ENCODE peak calls at places on chromosomes 12 and 14, in ten cellular contexts. E, H, G, P, S, Y, T, L, K and N are unnamed samples.
A peak's percentile ranks its signal among the peaks of the same experiment; 100 is the strongest.

GRCh38 chr12:113142173-113142885 is 6.8 kb upstream of the RASAL1 start:
- DNase-seq in P (no peak), K (no peak), T (peak; percentile 42), H (peak; percentile 71), Y (no peak), S (no peak), G (peak; percentile 62), E (no peak), L (no peak), N (no peak)

GRCh38 chr12:13347241-13348043 is 150.9 kb downstream of the EMP1 start:
- DNase-seq in S (peak; percentile 69), H (no peak), K (no peak), G (no peak), T (peak; percentile 51), L (peak; percentile 56), Y (no peak), E (peak; percentile 91), P (peak; percentile 72), N (peak; percentile 29)

GRCh38 chr12:118704517-118704916 is 276.8 kb upstream of the SRRM4 start:
- DNase-seq in K (peak; percentile 18), S (peak; percentile 7), G (no peak), T (no peak), H (no peak), Y (no peak), E (no peak), P (no peak), L (no peak), N (no peak)

GRCh38 chr12:122827258-122827657 is 8.0 kb upstream of the HIP1R start:
- DNase-seq in T (no peak), L (no peak), H (no peak), E (no peak), Y (no peak), G (peak; percentile 36), K (no peak), P (no peak), S (no peak), N (no peak)

GRCh38 chr14:99793213-99794155 is at the start of gene EML1:
- DNase-seq in Y (peak; percentile 94), G (peak; percentile 94), E (peak; percentile 76), H (peak; percentile 87), K (peak; percentile 84), L (peak; percentile 76), P (peak; percentile 63), T (peak; percentile 55), S (peak; percentile 80), N (no peak)

GRCh38 chr14:74860179-74860578 is 15.8 kb downstream of the PROX2 start:
- DNase-seq in G (no peak), L (no peak), T (no peak), E (no peak), K (no peak), H (no peak), P (no peak), S (no peak), Y (no peak), N (no peak)

GRCh38 chr12:132279184-132279889 is 50.1 kb downstream of the GALNT9 start:
- DNase-seq in H (peak; percentile 62), L (peak; percentile 9), K (no peak), Y (no peak), S (peak; percentile 57), E (peak; percentile 46), G (no peak), P (no peak), T (no peak), N (no peak)

GRCh38 chr12:53969588-53970259 is 3.2 kb upstream of the HOXC11 start:
- DNase-seq in G (no peak), P (no peak), T (no peak), E (no peak), K (no peak), Y (no peak), L (no peak), H (no peak), S (no peak), N (no peak)

GRCh38 chr12:53207042-53207441 is at the start of gene ITGB7:
- DNase-seq in H (no peak), E (no peak), K (no peak), S (no peak), Y (no peak), L (no peak), G (peak; percentile 80), P (no peak), T (no peak), N (no peak)

GRCh38 chr12:12915654-12916053 is 24.3 kb downstream of the GPRC5A start:
- DNase-seq in L (no peak), Y (no peak), G (no peak), K (peak; percentile 33), H (no peak), T (no peak), E (no peak), P (no peak), S (peak; percentile 55), N (no peak)

GRCh38 chr14:104714681-104715080 is 9.3 kb upstream of the ADSS1 start:
- DNase-seq in E (no peak), H (no peak), S (no peak), L (no peak), Y (no peak), K (no peak), G (no peak), T (no peak), P (no peak), N (no peak)

GRCh38 chr12:58803893-58804292 is 116.4 kb downstream of the LRIG3 start:
- DNase-seq in L (peak; percentile 94), S (peak; percentile 7), K (no peak), G (no peak), E (peak; percentile 83), Y (no peak), T (peak; percentile 16), H (no peak), P (peak; percentile 81), N (no peak)

GRCh38 chr14:31950760-31951637 is 126.1 kb upstream of the ARHGAP5 start:
- DNase-seq in Y (peak; percentile 67), G (no peak), P (peak; percentile 67), K (peak; percentile 59), T (peak; percentile 51), L (peak; percentile 48), H (no peak), S (peak; percentile 89), E (peak; percentile 49), N (peak; percentile 35)

GRCh38 chr14:91098591-91098990 is 15.3 kb upstream of the DGLUCY start:
- DNase-seq in S (peak; percentile 24), Y (no peak), P (no peak), T (no peak), E (peak; percentile 63), L (peak; percentile 57), K (no peak), H (no peak), G (no peak), N (no peak)

GRCh38 chr12:92036771-92037453 is 108.7 kb downstream of the BTG1 start:
- DNase-seq in S (no peak), H (no peak), T (no peak), L (peak; percentile 67), P (peak; percentile 86), Y (no peak), G (no peak), K (no peak), E (peak; percentile 74), N (no peak)

GRCh38 chr14:77459072-77459723 is 1.3 kb downstream of the AHSA1 start:
- DNase-seq in K (peak; percentile 81), S (peak; percentile 80), E (peak; percentile 85), H (no peak), G (peak; percentile 55), Y (peak; percentile 72), L (peak; percentile 77), T (peak; percentile 50), P (peak; percentile 78), N (peak; percentile 83)

DNA sequence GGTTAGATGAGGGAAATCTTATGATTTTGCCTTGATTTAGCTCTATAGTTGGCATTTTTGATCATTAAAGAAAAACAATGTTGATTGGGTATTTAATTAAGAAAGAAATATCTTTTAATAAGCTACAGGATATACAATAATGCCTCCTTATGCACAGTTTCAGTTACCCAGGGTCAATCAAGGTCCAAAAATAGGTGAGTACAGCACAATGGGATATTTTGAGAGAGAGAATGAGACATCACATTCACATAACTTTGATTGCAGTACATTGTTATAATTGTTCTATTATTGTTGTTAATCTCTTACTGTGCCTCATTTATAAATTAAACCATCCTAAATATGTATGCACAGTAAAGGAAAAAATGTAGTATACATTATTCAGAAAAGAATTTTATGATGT is 102.2 kb downstream of the MYF5 start:
- DNase-seq in G (no peak), Y (no peak), L (no peak), H (no peak), T (no peak), P (no peak), E (no peak), S (no peak), K (no peak), N (no peak)
- TF ChIP-seq CTCF in G (no peak), Y (no peak), L (no peak), H (no peak), T (no peak), P (no peak), E (no peak), S (no peak), K (no peak), N (no peak)

DNA sequence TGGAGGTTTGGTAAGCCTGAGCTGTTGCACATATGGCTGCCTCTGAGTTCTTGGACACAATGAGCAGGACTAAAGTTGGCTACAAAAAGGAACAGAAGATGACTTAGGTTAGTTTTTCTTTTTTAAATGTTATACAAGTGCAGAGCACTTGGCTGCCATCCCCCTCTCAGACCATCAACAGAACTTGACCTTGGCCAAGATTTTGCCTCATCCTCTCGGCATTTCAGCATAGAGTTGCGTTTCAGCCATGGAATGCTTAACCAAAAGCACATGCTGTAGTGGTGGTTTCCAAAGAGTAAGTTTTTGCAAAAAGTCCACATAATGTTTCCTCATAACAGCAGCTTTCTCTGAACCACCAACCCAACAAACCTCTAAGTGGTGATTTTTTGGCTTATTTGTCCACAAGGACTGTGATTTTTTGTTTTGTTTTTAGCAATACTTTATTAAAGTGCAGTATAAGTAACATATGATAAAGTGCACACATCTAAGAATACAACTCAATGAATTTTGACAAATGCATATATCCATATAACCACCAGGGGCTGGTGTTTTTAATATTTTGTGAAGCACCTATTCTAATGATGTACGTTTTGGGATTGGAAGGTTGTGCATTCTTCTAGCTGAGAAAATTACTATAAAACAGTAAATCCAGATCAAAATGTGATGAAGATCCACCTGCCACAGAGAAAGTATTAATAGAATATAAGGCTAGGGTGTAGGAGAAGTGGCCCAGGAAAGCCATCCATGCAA is 12.1 kb upstream of the GALNT16 start:
- DNase-seq in K (no peak), P (no peak), Y (no peak), T (peak; percentile 67), E (peak; percentile 77), L (peak; percentile 94), H (no peak), S (no peak), G (no peak), N (no peak)
- TF ChIP-seq CTCF in K (no peak), P (no peak), Y (peak; percentile 25), T (no peak), E (peak; percentile 41), L (peak; percentile 36), H (no peak), S (no peak), G (no peak), N (no peak)

GRCh38 chr12:15592934-15593333 is 196.3 kb downstream of the EPS8 start:
- DNase-seq in L (no peak), G (no peak), K (no peak), S (peak; percentile 62), H (no peak), T (no peak), P (peak; percentile 20), Y (no peak), E (peak; percentile 31), N (no peak)
- TF ChIP-seq CTCF in L (peak; percentile 28), G (no peak), K (no peak), S (peak; percentile 30), H (no peak), T (no peak), P (no peak), Y (no peak), E (peak; percentile 27), N (no peak)

GRCh38 chr12:16189849-16190248 is 87.6 kb downstream of the SLC15A5 start:
- DNase-seq in T (no peak), G (no peak), H (no peak), K (peak; percentile 18), E (peak; percentile 60), P (no peak), S (peak; percentile 73), L (peak; percentile 28), Y (no peak), N (no peak)
- TF ChIP-seq CTCF in T (no peak), G (no peak), H (no peak), K (peak; percentile 50), E (peak; percentile 34), P (no peak), S (peak; percentile 64), L (peak; percentile 43), Y (peak; percentile 22), N (no peak)